ENCODE peak calls at places on chromosomes 4 and X, in ten cellular contexts. P is fibroblast of lung, J is body of pancreas, S is psoas muscle, Z is HCT116, G is breast epithelium, N is AG04450, X is adrenal gland, A is left ventricle myocardium inferior, M is cardiac muscle cell. H is an unnamed sample.

GRCh38 chr4:178672512-178672911 is 1230.3 kb upstream of the AGA start:
- DNase-seq in P (peak), J (no peak), S (no peak), Z (peak), G (no peak), N (no peak), X (no peak), A (no peak), M (no peak), H (no peak)

GRCh38 chrX:132648870-132649269 is 160.0 kb upstream of the MBNL3 start:
- DNase-seq in P (peak), J (no peak), S (no peak), Z (no peak), G (no peak), N (no peak), X (no peak), A (no peak), M (no peak), H (no peak)

GRCh38 chrX:10008483-10009056 is 41.4 kb downstream of the CLDN34 start:
- DNase-seq in P (peak), J (no peak), S (no peak), Z (no peak), G (no peak), N (no peak), X (no peak), A (no peak), M (no peak), H (no peak)

GRCh38 chr4:156321203-156321602 is 367.5 kb upstream of the CTSO start:
- DNase-seq in P (peak), J (no peak), S (no peak), Z (no peak), G (no peak), N (peak), X (no peak), A (no peak), M (no peak), H (no peak)

GRCh38 chr4:172147702-172148101 is 334.5 kb downstream of the GALNTL6 start:
- DNase-seq in P (peak), J (no peak), S (no peak), Z (no peak), G (no peak), N (no peak), X (no peak), A (no peak), M (no peak), H (no peak)

GRCh38 chrX:78130396-78130795 is 9.1 kb downstream of the TAF9B start:
- DNase-seq in P (no peak), J (no peak), S (no peak), Z (no peak), G (no peak), N (no peak), X (no peak), A (no peak), M (no peak), H (no peak)

GRCh38 chr4:8355306-8355705 is 85.2 kb downstream of the ACOX3 start:
- DNase-seq in P (peak), J (no peak), S (no peak), Z (no peak), G (no peak), N (no peak), X (no peak), A (no peak), M (no peak), H (peak)

GRCh38 chr4:148243837-148244236 is 198.4 kb downstream of the NR3C2 start:
- DNase-seq in P (no peak), J (no peak), S (no peak), Z (no peak), G (no peak), N (no peak), X (no peak), A (no peak), M (no peak), H (no peak)

GRCh38 chr4:99648321-99648720 is 9.3 kb downstream of the C4orf54 start:
- DNase-seq in P (no peak), J (no peak), S (no peak), Z (no peak), G (no peak), N (no peak), X (peak), A (no peak), M (no peak), H (peak)

GRCh38 chrX:98207947-98208346 is 1324.2 kb downstream of the RPA4 start:
- DNase-seq in P (no peak), J (no peak), S (no peak), Z (no peak), G (no peak), N (no peak), X (no peak), A (no peak), M (no peak), H (peak)

GRCh38 chr4:81351653-81352455 is 119.9 kb downstream of the RASGEF1B start:
- DNase-seq in P (peak), J (peak), S (peak), Z (peak), G (no peak), N (peak), X (peak), A (peak), M (peak), H (peak)

GRCh38 chr4:156374069-156374468 is 420.4 kb upstream of the CTSO start:
- DNase-seq in P (no peak), J (no peak), S (no peak), Z (no peak), G (no peak), N (no peak), X (no peak), A (no peak), M (no peak), H (no peak)

GRCh38 chr4:1010522-1011021 is 854 bp upstream of the FGFRL1 start:
- DNase-seq in P (peak), J (peak), S (peak), Z (peak), G (no peak), N (peak), X (peak), A (peak), M (no peak), H (no peak)

GRCh38 chr4:93731448-93731847 is 97.1 kb upstream of the ATOH1 start:
- DNase-seq in P (peak), J (no peak), S (no peak), Z (no peak), G (no peak), N (no peak), X (no peak), A (no peak), M (no peak), H (peak)

GRCh38 chr4:89491731-89492235 is 184.2 kb upstream of the GPRIN3 start:
- DNase-seq in P (peak), J (no peak), S (no peak), Z (no peak), G (no peak), N (no peak), X (no peak), A (no peak), M (no peak), H (no peak)

GRCh38 chr4:17286737-17287460 is 225.0 kb downstream of the QDPR start:
- DNase-seq in P (no peak), J (no peak), S (no peak), Z (no peak), G (no peak), N (no peak), X (no peak), A (no peak), M (no peak), H (no peak)

GRCh38 chr4:153122855-153123254 is 81.4 kb upstream of the TRIM2 start:
- DNase-seq in P (no peak), J (no peak), S (no peak), Z (no peak), G (no peak), N (no peak), X (no peak), A (no peak), M (no peak), H (no peak)

GRCh38 chr4:7377223-7377865 is 57.4 kb downstream of the PSAPL1 start:
- DNase-seq in P (peak), J (no peak), S (no peak), Z (no peak), G (no peak), N (no peak), X (no peak), A (no peak), M (no peak), H (no peak)

GRCh38 chr4:7313361-7313811 is 121.0 kb downstream of the SORCS2 start:
- DNase-seq in P (no peak), J (no peak), S (peak), Z (no peak), G (no peak), N (no peak), X (no peak), A (no peak), M (no peak), H (no peak)

GRCh38 chrX:46737462-46737861 is 21.5 kb downstream of the SLC9A7 start:
- DNase-seq in P (peak), J (no peak), S (no peak), Z (no peak), G (no peak), N (no peak), X (no peak), A (no peak), M (no peak), H (no peak)

GRCh38 chr4:65719635-65720034 is 49.3 kb upstream of the EPHA5 start:
- DNase-seq in P (no peak), J (no peak), S (no peak), Z (no peak), G (no peak), N (no peak), X (no peak), A (no peak), M (no peak), H (no peak)

GRCh38 chr4:95544433-95545103 is 4.2 kb downstream of the UNC5C start:
- DNase-seq in P (no peak), J (no peak), S (no peak), Z (no peak), G (no peak), N (no peak), X (no peak), A (no peak), M (peak), H (no peak)

GRCh38 chr4:103091601-103092223 is 7.9 kb downstream of the BDH2 start:
- DNase-seq in P (peak), J (peak), S (no peak), Z (peak), G (no peak), N (peak), X (peak), A (no peak), M (peak), H (peak)

GRCh38 chrX:74286950-74287349 is 17.0 kb upstream of the ZCCHC13 start:
- DNase-seq in P (peak), J (no peak), S (no peak), Z (no peak), G (no peak), N (peak), X (no peak), A (no peak), M (no peak), H (no peak)

GRCh38 chr4:19327364-19327763 is 924.3 kb upstream of the SLIT2 start:
- DNase-seq in P (peak), J (no peak), S (no peak), Z (no peak), G (no peak), N (no peak), X (no peak), A (no peak), M (no peak), H (no peak)

GRCh38 chr4:25144870-25145481 is 15.3 kb downstream of the SEPSECS start:
- DNase-seq in P (peak), J (no peak), S (no peak), Z (peak), G (no peak), N (no peak), X (no peak), A (no peak), M (peak), H (no peak)

GRCh38 chr4:3677671-3678070 is 88.5 kb upstream of the ADRA2C start:
- DNase-seq in P (no peak), J (no peak), S (no peak), Z (no peak), G (no peak), N (no peak), X (no peak), A (no peak), M (no peak), H (no peak)

GRCh38 chr4:176782191-176782590 is 10.5 kb downstream of the VEGFC start:
- DNase-seq in P (no peak), J (no peak), S (no peak), Z (no peak), G (no peak), N (no peak), X (no peak), A (no peak), M (no peak), H (no peak)

GRCh38 chr4:38268108-38268507 is 307.9 kb downstream of the PTTG2 start:
- DNase-seq in P (no peak), J (no peak), S (no peak), Z (no peak), G (no peak), N (no peak), X (no peak), A (no peak), M (no peak), H (no peak)

GRCh38 chrX:47185241-47185640 is 8.4 kb upstream of the UBA1 start:
- DNase-seq in P (no peak), J (no peak), S (no peak), Z (no peak), G (no peak), N (no peak), X (no peak), A (no peak), M (no peak), H (no peak)

DNA sequence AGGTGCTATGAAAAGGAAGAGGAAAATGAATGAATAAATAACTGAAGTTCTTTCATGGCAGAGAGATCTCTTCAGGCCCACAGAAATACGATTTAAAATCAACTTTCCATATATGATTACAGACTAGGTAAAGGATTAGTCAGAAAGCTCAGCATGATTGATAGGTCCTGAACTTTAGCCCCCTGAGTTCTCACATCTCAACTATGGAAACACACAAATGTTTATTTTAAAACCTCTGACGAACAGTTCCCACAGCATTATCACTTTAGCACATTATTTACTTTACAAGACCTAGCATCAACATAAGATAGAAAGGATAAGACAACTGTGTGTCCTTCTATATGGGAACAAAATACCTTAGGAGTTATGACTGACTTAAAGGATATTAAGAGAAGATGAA is 104.4 kb downstream of the CORIN start:
- DNase-seq in P (no peak), J (no peak), S (no peak), Z (no peak), G (no peak), N (no peak), X (no peak), A (no peak), M (no peak), H (no peak)
- H3K27ac ChIP-seq in P (no peak), J (no peak), S (no peak), Z (no peak), G (no peak), N (no peak), X (no peak), A (peak), M (peak), H (no peak)

GRCh38 chrX:150566734-150567182 is 1.7 kb upstream of the MTM1 start:
- DNase-seq in P (no peak), J (no peak), S (no peak), Z (no peak), G (no peak), N (no peak), X (no peak), A (no peak), M (no peak), H (no peak)

GRCh38 chrX:150570512-150570911 is 2.1 kb downstream of the MTM1 start:
- DNase-seq in P (no peak), J (no peak), S (no peak), Z (no peak), G (no peak), N (no peak), X (no peak), A (no peak), M (no peak), H (no peak)

GRCh38 chrX:150567645-150568319 is 639 bp upstream of the MTM1 start:
- DNase-seq in P (no peak), J (no peak), S (no peak), Z (no peak), G (no peak), N (no peak), X (no peak), A (no peak), M (no peak), H (no peak)

GRCh38 chrX:150569155-150569477 is 695 bp downstream of the MTM1 start:
- DNase-seq in P (no peak), J (no peak), S (no peak), Z (no peak), G (no peak), N (no peak), X (peak), A (peak), M (no peak), H (no peak)

DNA sequence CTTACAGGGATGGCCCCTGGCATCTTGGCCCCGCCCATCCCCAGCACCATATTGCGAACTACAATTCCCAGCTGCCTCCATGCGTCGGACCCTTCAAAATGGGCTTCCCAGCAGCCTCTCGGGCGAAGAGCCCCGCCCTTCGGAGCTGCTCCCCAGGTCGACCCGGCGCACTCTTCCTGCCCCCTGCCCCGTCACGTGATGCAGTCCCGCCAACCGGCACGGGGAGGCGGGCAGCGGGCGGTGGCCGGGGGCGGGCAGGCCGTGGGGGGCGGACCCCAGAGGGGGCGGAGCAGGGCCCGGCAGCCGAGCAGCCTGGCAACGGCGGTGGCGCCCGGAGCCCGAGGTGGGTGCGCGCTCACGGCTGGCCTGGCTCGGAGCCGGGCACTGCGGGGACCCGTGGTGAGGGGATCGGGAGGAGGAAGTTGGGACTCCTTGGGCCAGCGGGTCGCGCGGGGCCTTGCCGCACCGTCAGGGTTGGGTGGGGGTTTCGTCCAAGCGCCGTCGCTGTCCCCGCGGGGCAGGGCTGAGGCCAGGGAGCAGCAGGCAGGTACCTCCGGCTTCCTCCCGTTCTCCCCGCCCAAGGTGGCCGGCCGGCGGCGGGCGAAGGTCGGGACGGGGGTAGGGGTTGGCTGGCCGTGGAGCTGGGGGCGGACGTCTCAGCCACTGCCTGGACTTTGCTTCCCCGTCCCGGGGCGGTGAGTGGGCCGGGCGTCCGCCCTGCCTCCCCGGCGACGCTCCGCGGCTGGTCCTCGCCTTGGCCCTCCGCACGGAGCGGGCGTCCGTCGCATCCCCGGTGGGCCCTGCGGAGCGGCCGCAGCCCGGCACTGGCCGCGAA is at the start of gene MTM1:
- DNase-seq in P (peak), J (peak), S (peak), Z (peak), G (peak), N (peak), X (peak), A (peak), M (peak), H (peak)
- TF ChIP-seq CTCF in P (no peak), J (no peak), S (no peak), Z (no peak), G (no peak), N (no peak), X (no peak), A (no peak), M (no peak), H (no peak)

DNA sequence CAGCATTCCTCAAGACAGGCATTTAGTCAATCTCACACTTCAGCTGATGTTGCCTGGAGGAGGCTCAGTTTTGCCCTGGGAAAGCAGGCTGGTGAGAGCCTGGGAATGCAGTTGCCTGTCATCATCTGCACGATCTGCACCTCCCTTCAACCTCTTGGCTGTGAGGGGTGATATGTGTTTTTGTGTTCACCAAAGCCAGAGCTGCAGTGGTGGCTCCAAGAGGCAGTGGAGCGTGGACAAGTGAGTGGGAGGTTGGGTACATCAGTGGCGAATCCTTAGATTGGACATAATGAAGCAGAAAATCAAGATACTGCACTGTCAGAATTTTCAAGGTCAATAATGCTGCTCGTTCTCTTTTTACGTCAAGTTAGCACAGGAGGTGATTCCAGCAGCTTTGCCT is 92.6 kb downstream of the FRAS1 start:
- DNase-seq in P (no peak), J (no peak), S (no peak), Z (no peak), G (no peak), N (no peak), X (no peak), A (no peak), M (peak), H (no peak)
- H3K4me3 ChIP-seq in P (no peak), J (no peak), S (no peak), Z (no peak), G (no peak), N (no peak), X (no peak), A (no peak), M (no peak), H (no peak)

DNA sequence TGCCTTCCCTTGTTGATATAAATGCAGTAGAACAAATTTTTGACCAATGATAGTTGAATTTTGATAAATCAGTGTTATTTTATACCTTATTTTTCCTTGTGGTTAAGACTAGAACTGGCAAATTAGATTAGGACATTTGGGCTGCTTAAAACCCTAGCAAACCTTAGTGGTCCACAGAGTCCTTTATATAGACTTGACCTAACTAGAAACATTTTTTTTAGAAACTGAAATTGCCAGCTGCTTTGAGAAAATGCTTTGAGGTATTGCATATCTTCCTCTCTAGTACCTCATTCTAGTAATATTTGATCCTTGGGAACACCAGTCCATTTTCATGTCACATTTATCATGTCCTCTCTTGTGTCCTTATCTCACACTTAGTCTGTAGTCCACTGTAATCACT is 580.3 kb downstream of the FSTL5 start:
- DNase-seq in P (no peak), J (no peak), S (no peak), Z (no peak), G (no peak), N (no peak), X (no peak), A (no peak), M (no peak), H (no peak)
- H3K27ac ChIP-seq in P (no peak), J (no peak), S (no peak), Z (no peak), G (no peak), N (no peak), X (no peak), A (no peak), M (no peak), H (no peak)

GRCh38 chr4:46931981-46932380 is 22.9 kb upstream of the COX7B2 start:
- DNase-seq in P (peak), J (no peak), S (no peak), Z (no peak), G (no peak), N (no peak), X (no peak), A (no peak), M (peak), H (peak)
- TF ChIP-seq CTCF in P (peak), J (no peak), S (no peak), Z (no peak), G (no peak), N (peak), X (peak), A (peak), M (peak), H (peak)

GRCh38 chrX:13345037-13345436 is 25.2 kb upstream of the ATXN3L start:
- DNase-seq in P (no peak), J (no peak), S (no peak), Z (no peak), G (no peak), N (no peak), X (no peak), A (no peak), M (no peak), H (no peak)
- H3K4me3 ChIP-seq in P (no peak), J (no peak), S (no peak), Z (no peak), G (no peak), N (no peak), X (no peak), A (no peak), M (no peak), H (no peak)